ENCODE peak calls at places on chromosomes 12 and 14, in ten cellular contexts. H is endothelial cell of umbilical vein, F is upper lobe of left lung, A is testis, X is uterus, J is A549, B is heart left ventricle, L is stomach, S is spleen, Q is thyroid gland. O is an unnamed sample.
A peak's percentile ranks its signal among the peaks of the same experiment; 100 is the strongest.

GRCh38 chr14:37597538-37598084 is 2.2 kb downstream of the TTC6 start:
- DNase-seq in A (peak; percentile 30), Q (no peak), J (no peak), S (no peak), H (no peak), F (peak; percentile 30), L (peak; percentile 69), X (no peak), B (no peak), O (no peak)

GRCh38 chr14:43938588-43939281 is 568.3 kb downstream of the FSCB start:
- DNase-seq in Q (no peak), F (peak; percentile 41), J (no peak), S (peak; percentile 62), B (no peak), A (no peak), X (no peak), H (no peak), L (no peak), O (no peak)

GRCh38 chr14:61188936-61189808 is 92.0 kb downstream of the TMEM30B start:
- DNase-seq in X (no peak), Q (peak; percentile 34), B (peak; percentile 56), F (peak; percentile 93), A (peak; percentile 44), S (no peak), L (peak; percentile 63), J (peak; percentile 87), H (peak; percentile 70), O (peak; percentile 28)

GRCh38 chr14:70706177-70706576 is 64.5 kb downstream of the TTC9 start:
- DNase-seq in S (no peak), J (no peak), H (no peak), A (no peak), B (no peak), F (no peak), L (no peak), Q (no peak), X (no peak), O (no peak)

GRCh38 chr14:69699743-69700309 is 67.1 kb upstream of the SRSF5 start:
- DNase-seq in Q (no peak), B (no peak), A (no peak), F (no peak), J (no peak), L (peak; percentile 48), S (no peak), X (no peak), H (no peak), O (no peak)

GRCh38 chr14:88993946-88994345 is 169.5 kb downstream of the TTC8 start:
- DNase-seq in S (no peak), H (no peak), F (no peak), B (no peak), X (no peak), Q (peak; percentile 8), A (no peak), J (peak; percentile 43), L (no peak), O (no peak)

GRCh38 chr12:2376855-2377657 is 324.3 kb downstream of the CACNA1C start:
- DNase-seq in L (no peak), X (no peak), A (no peak), B (no peak), J (no peak), Q (no peak), H (no peak), F (no peak), S (no peak), O (no peak)

GRCh38 chr12:2375871-2376270 is 323.1 kb downstream of the CACNA1C start:
- DNase-seq in A (no peak), H (no peak), F (no peak), J (no peak), L (no peak), S (no peak), B (no peak), X (no peak), Q (no peak), O (no peak)

GRCh38 chr12:10721654-10722501 is 1.2 kb downstream of the YBX3 start:
- DNase-seq in J (peak; percentile 78), A (peak; percentile 95), X (peak; percentile 93), L (peak; percentile 81), F (no peak), S (peak; percentile 85), Q (peak; percentile 93), H (peak; percentile 100), B (peak; percentile 96), O (peak; percentile 96)

GRCh38 chr12:10720974-10721565 is 2.1 kb downstream of the YBX3 start:
- DNase-seq in J (no peak), S (no peak), H (peak; percentile 34), A (no peak), X (no peak), Q (no peak), F (no peak), L (no peak), B (no peak), O (no peak)

GRCh38 chr12:10717410-10717809 is 5.7 kb downstream of the YBX3 start:
- DNase-seq in Q (no peak), A (no peak), S (no peak), H (peak; percentile 88), L (no peak), B (no peak), X (no peak), J (no peak), F (no peak), O (no peak)

GRCh38 chr12:10718279-10718821 is 4.8 kb downstream of the YBX3 start:
- DNase-seq in L (no peak), S (no peak), X (no peak), F (no peak), J (no peak), A (peak; percentile 16), H (peak; percentile 69), Q (no peak), B (no peak), O (no peak)

DNA sequence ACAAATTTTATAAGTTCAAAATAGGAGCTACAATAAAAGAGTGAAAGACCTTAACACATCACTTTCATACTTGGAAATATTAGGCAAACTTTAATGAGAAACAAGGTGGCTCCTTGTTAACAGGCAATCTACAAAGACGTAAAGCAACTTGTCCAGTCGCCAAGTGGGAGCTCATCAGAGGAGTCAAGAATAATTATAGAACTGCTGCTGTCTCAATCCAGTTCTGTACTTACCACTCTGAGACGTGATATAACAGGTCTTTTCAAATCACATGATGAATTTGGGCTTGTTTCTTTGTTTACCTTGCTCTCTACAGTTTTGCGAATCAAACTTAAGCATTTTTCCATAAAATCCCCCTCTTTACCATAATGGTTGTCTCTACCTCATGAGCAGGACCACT is 3.6 kb downstream of the YBX3 start:
- DNase-seq in A (peak; percentile 58), J (no peak), L (no peak), H (peak; percentile 60), Q (no peak), F (no peak), S (no peak), B (peak; percentile 62), X (no peak), O (no peak)
- H3K4me3 ChIP-seq in A (no peak overlapping the region), J (no peak overlapping the region), L (peak overlapping the region; percentile 82), H (no peak overlapping the region), Q (no peak overlapping the region), F (no peak overlapping the region), S (no peak overlapping the region), B (no peak overlapping the region), X (no peak overlapping the region), O (no peak overlapping the region)

GRCh38 chr12:99257672-99258071 is 389.9 kb upstream of the GARIN6 start:
- DNase-seq in A (no peak), L (no peak), Q (no peak), B (no peak), J (no peak), F (no peak), H (no peak), X (no peak), S (no peak), O (no peak)

GRCh38 chr12:99250091-99250490 is 397.5 kb upstream of the GARIN6 start:
- DNase-seq in X (no peak), S (no peak), A (no peak), J (no peak), B (no peak), L (no peak), Q (no peak), F (no peak), H (no peak), O (no peak)

GRCh38 chr12:99249543-99249942 is 398.0 kb upstream of the GARIN6 start:
- DNase-seq in B (no peak), X (no peak), F (no peak), H (no peak), Q (no peak), L (no peak), S (no peak), J (no peak), A (peak; percentile 22), O (no peak)

GRCh38 chr12:99253068-99253467 is 394.5 kb upstream of the GARIN6 start:
- DNase-seq in F (no peak), H (no peak), J (peak; percentile 1), A (no peak), B (no peak), S (no peak), Q (peak; percentile 9), X (no peak), L (no peak), O (no peak)
- TF ChIP-seq CTCF in F (no peak), H (no peak), J (no peak), A (no peak), B (no peak), S (no peak), Q (peak; percentile 36), X (no peak), L (no peak), O (no peak)

GRCh38 chr12:6790496-6791150 is 1.3 kb downstream of the CD4 start:
- DNase-seq in L (no peak), Q (no peak), H (no peak), F (no peak), A (no peak), X (no peak), J (no peak), B (no peak), S (peak; percentile 62), O (no peak)

GRCh38 chr12:6786416-6787094 is 2.8 kb upstream of the CD4 start:
- DNase-seq in J (no peak), A (no peak), X (no peak), B (no peak), L (no peak), F (no peak), Q (no peak), S (no peak), H (no peak), O (no peak)

GRCh38 chr12:6787309-6787708 is 2.0 kb upstream of the CD4 start:
- DNase-seq in X (no peak), L (no peak), J (no peak), S (peak; percentile 25), F (no peak), B (no peak), A (no peak), H (no peak), Q (no peak), O (no peak)

GRCh38 chr12:6791931-6792520 is 2.7 kb downstream of the CD4 start:
- DNase-seq in A (no peak), B (no peak), H (no peak), S (no peak), L (no peak), X (no peak), F (no peak), J (no peak), Q (no peak), O (no peak)

GRCh38 chr12:6788972-6789905 is at the start of gene CD4:
- DNase-seq in A (peak; percentile 61), S (peak; percentile 89), F (peak; percentile 84), J (no peak), H (no peak), Q (peak; percentile 52), X (no peak), L (no peak), B (peak; percentile 63), O (peak; percentile 70)
- TF ChIP-seq POLR2A in A (no peak), S (no peak), F (no peak), J (no peak), H (no peak), Q (no peak), X (no peak), L (no peak), B (peak; percentile 22), O (no peak)

GRCh38 chr12:124901003-124901402 is 13.4 kb downstream of the UBC start:
- DNase-seq in S (no peak), Q (no peak), B (no peak), A (no peak), J (no peak), H (no peak), F (no peak), L (no peak), X (no peak), O (no peak)

GRCh38 chr12:124906606-124907261 is 7.7 kb downstream of the UBC start:
- DNase-seq in L (peak; percentile 94), H (peak; percentile 95), F (no peak), S (peak; percentile 85), B (peak; percentile 85), X (peak; percentile 95), A (peak; percentile 98), Q (peak; percentile 93), J (peak; percentile 82), O (peak; percentile 96)

GRCh38 chr12:124898200-124898950 is 16.1 kb downstream of the UBC start:
- DNase-seq in Q (peak; percentile 49), H (peak; percentile 40), A (peak; percentile 78), B (no peak), X (no peak), L (peak; percentile 72), S (peak; percentile 90), J (peak; percentile 90), F (peak; percentile 82), O (no peak)

GRCh38 chr12:124904306-124905098 is 9.9 kb downstream of the UBC start:
- DNase-seq in F (no peak), Q (peak; percentile 93), X (peak; percentile 88), H (peak; percentile 85), L (peak; percentile 80), S (peak; percentile 87), B (peak; percentile 93), A (peak; percentile 96), J (peak; percentile 89), O (peak; percentile 97)

GRCh38 chr12:124902916-124903315 is 11.5 kb downstream of the UBC start:
- DNase-seq in A (no peak), B (no peak), L (no peak), X (no peak), H (no peak), Q (no peak), J (no peak), S (no peak), F (no peak), O (no peak)
- H3K4me3 ChIP-seq in A (no peak overlapping the region), B (no peak overlapping the region), L (no peak overlapping the region), X (no peak overlapping the region), H (no peak overlapping the region), Q (no peak overlapping the region), J (no peak overlapping the region), S (no peak overlapping the region), F (no peak overlapping the region), O (no peak overlapping the region)